ENCODE peak calls at places on chromosomes 11 and 22, in six cellular contexts. I is mammary epithelial cell, E is fibroblast of lung, S is neural progenitor cell, X is GM12878, Q is mesenchymal stem cell. B is an unnamed sample. For H3K9me3, the result is how much of the 10 kb centered on the place peaks cover.

GRCh38 chr11:69008774-69009440 is 4.1 kb downstream of the MRGPRF start:
- DNase-seq in I (peak), X (no peak), Q (peak), S (no peak), E (peak), B (peak)

GRCh38 chr11:114395776-114396175 is 4.5 kb downstream of the C11orf71 start:
- DNase-seq in Q (no peak), S (peak), X (no peak), I (peak), E (no peak), B (no peak)

GRCh38 chr11:122137081-122137793 is 21.2 kb upstream of the BLID start:
- DNase-seq in X (no peak), I (peak), E (peak), Q (peak), S (no peak), B (no peak)

GRCh38 chr11:86138958-86139357 is 70.1 kb upstream of the PICALM start:
- DNase-seq in X (peak), E (no peak), S (no peak), Q (peak), I (peak), B (no peak)

GRCh38 chr11:46845440-46845739 is 690 bp downstream of the CKAP5 start:
- DNase-seq in S (no peak), Q (no peak), X (no peak), E (no peak), I (no peak), B (no peak)

GRCh38 chr11:114250993-114251796 is 45.0 kb upstream of the NNMT start:
- DNase-seq in I (no peak), E (no peak), Q (no peak), X (no peak), S (no peak), B (no peak)

GRCh38 chr11:34810107-34810562 is 106.0 kb downstream of the APIP start:
- DNase-seq in I (no peak), Q (no peak), E (no peak), X (no peak), S (no peak), B (no peak)

GRCh38 chr11:6320411-6321207 is at the start of gene CAVIN3:
- DNase-seq in E (peak), Q (peak), S (peak), X (peak), I (peak), B (peak)

GRCh38 chr22:22702159-22702873 is 57.9 kb downstream of the GGTLC2 start:
- DNase-seq in X (no peak), I (no peak), S (peak), Q (no peak), E (no peak), B (no peak)

GRCh38 chr11:4211991-4212390 is 117.4 kb downstream of the RRM1 start:
- DNase-seq in Q (no peak), I (no peak), X (no peak), E (no peak), S (peak), B (no peak)

GRCh38 chr22:24985824-24986214 is 33.3 kb downstream of the KIAA1671 start:
- DNase-seq in S (no peak), Q (peak), X (no peak), E (peak), I (peak), B (no peak)

GRCh38 chr11:5226732-5227327 is at the start of gene HBB:
- DNase-seq in X (no peak), E (no peak), S (no peak), Q (no peak), I (no peak), B (no peak)

GRCh38 chr11:119726585-119727522 is 2.1 kb downstream of the NECTIN1 start:
- DNase-seq in E (no peak), X (no peak), Q (no peak), I (no peak), S (peak), B (no peak)

GRCh38 chr11:66562907-66563583 is 5.4 kb downstream of the CTSF start:
- DNase-seq in Q (no peak), I (no peak), S (no peak), E (no peak), X (no peak), B (no peak)

GRCh38 chr11:2934057-2934550 is 4.9 kb upstream of the PHLDA2 start:
- DNase-seq in E (no peak), Q (no peak), S (no peak), X (no peak), I (no peak), B (no peak)

GRCh38 chr11:77418155-77418980 is 55.5 kb downstream of the PAK1 start:
- DNase-seq in S (no peak), X (no peak), E (no peak), I (no peak), Q (no peak), B (no peak)

GRCh38 chr22:31039393-31039792 is 41.7 kb upstream of the SMTN start:
- DNase-seq in X (no peak), S (no peak), I (no peak), E (peak), Q (peak), B (peak)

GRCh38 chr22:46531776-46532175 is 5.6 kb downstream of the CELSR1 start:
- DNase-seq in I (no peak), Q (no peak), X (no peak), S (no peak), E (no peak), B (no peak)

GRCh38 chr11:118979434-118979833 is 7.9 kb downstream of the FOXR1 start:
- DNase-seq in S (peak), I (no peak), E (no peak), Q (no peak), X (no peak), B (no peak)

DNA sequence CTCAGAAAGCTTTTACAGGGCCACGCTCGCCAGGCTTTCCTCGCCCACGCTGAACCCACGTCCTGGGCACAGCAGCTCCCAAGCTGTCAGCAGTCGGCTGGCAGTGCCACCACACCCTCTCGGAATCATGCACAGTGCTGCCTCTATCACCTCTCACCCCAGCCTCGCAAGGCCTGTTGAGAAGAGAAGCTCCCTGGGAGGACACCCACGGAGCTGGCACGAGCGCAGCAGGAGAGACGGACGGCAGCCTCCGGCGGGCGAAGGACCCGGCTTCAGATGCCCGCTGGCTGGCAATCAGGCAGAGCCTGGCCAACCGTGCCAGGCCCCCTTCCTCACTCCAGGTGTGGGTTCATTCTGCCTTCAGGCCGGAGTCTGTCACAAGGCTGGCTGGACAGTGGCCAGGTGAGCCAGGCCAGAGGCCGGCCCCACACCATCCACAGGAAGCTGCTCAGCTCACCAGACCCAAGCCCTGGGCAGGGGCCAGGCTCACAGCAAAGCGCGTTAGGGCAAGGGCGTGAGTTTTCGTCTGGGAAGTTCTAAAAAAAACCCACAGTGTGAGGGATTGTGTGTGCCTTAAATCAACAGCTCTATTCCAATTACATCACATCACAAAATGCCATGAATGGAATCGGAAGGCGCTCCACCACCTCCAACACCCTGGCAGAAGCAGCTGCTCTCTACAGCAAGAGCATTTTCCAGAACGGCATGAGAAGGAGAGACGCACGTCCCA is 33.2 kb downstream of the TOLLIP start:
- DNase-seq in Q (no peak), I (no peak), X (no peak), E (no peak), S (no peak), B (peak)
- H3K4me3 ChIP-seq in Q (no peak), I (no peak), X (no peak), E (no peak), S (no peak), B (no peak)

GRCh38 chr11:111714522-111714921 is 51.7 kb downstream of the PPP2R1B start:
- DNase-seq in I (no peak), S (no peak), Q (no peak), X (no peak), E (no peak), B (no peak)
- H3K9ac ChIP-seq in I (no peak), S (no peak), Q (no peak), X (no peak), E (no peak), B (no peak)

GRCh38 chr11:101188801-101189200 is 59.2 kb upstream of the PGR start:
- DNase-seq in S (no peak), I (no peak), E (no peak), Q (no peak), X (no peak), B (no peak)

GRCh38 chr11:101187748-101188147 is 58.1 kb upstream of the PGR start:
- DNase-seq in I (no peak), E (no peak), Q (no peak), X (no peak), S (no peak), B (no peak)

GRCh38 chr11:101188173-101188572 is 58.6 kb upstream of the PGR start:
- DNase-seq in E (no peak), I (no peak), S (no peak), Q (no peak), X (no peak), B (no peak)

GRCh38 chr11:101180481-101180880 is 50.9 kb upstream of the PGR start:
- DNase-seq in X (no peak), E (no peak), S (peak), I (no peak), Q (no peak), B (no peak)

GRCh38 chr11:101185985-101186384 is 56.4 kb upstream of the PGR start:
- DNase-seq in I (no peak), X (no peak), E (no peak), S (no peak), Q (no peak), B (no peak)
- H3K9me3 ChIP-seq in I (under half), X (under half), E (under half), S (under half), Q (under half), B (under half)

DNA sequence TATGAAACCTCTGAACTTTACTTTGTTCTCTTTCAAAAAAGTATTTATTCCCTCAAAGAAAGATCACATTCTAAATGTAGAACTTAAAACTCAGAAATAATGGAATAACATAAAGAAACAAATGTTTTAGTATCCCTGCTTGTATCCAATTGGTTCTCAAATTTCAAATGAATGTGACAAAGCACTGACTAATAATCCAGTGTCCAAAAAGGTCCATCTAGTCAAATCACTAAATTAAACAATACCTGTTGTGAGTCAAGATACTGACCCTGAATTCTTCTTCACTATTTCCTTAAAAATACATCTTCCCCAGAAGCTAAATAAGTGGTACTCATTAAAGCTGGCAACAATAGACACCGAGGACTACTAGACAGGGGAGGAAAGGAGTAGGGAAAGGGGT is 313.1 kb downstream of the SBF2 start:
- DNase-seq in I (no peak), E (no peak), S (no peak), Q (no peak), X (no peak), B (no peak)
- H3K4me3 ChIP-seq in I (no peak), E (no peak), S (no peak), Q (no peak), X (no peak), B (no peak)

DNA sequence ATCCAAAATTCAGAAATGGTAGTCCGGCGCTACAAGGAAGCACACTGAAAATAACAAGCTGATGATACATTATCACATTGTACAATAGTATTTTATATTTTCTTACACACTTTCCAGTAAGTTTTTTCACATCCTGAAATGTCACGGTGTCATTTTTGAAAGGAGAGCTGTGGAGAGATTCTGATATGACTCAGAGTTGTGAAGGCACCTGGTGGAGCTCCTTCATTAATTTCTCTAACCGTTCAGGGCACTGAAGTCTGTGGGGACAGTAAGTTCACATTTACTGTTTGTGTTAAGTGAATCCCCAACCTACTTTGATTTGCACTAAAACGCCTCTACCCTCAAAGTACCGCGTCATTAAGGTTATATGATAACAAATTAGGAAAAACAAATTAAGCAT is 13.3 kb downstream of the LDHAL6A start:
- DNase-seq in X (no peak), E (no peak), Q (no peak), I (no peak), S (no peak), B (no peak)
- H3K9ac ChIP-seq in X (no peak), E (no peak), Q (no peak), I (no peak), S (no peak), B (no peak)

DNA sequence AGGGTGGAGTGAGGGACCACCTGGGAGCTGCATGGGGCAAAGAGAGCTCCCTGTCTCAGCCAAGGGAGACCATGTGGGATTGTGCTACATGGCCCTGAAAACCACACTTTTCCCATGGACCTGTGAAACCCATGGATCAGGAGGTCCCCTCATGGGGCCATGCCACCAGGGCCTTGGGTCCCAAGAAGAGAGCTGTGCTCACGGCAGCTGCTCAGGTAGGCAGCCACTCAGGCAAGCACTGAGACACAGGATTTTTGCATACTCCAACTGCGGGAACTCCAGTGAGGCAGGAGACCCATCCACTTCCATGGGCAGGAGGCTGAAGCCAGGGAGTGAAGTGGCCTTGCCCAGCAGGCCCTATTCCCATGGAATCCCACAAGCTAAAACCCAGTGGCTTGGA is 190.0 kb downstream of the KCNA4 start:
- DNase-seq in E (no peak), S (no peak), Q (no peak), I (no peak), X (no peak), B (no peak)
- H3K9me3 ChIP-seq in E (under half), S (under half), Q (under half), I (under half), X (under half), B (under half)

DNA sequence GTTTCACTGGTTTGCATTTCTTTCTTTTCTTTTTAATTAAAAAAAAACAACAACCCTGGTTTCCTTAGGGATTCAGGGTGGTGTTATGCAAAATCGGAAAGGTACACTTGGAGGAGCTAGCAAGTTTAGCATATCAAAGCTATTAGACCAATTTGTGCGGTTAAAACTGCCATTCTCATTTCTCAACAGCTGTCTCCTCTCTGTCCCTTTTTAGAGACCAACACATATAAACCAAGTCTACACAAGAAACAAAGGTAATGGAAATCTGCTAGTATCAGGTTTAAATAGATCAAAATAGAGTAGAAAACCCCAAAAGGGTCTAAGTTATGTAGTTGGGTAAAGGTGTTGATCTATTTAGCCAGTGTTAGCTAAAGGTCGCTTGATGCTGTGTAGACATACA is 1.7 kb upstream of the SESN3 start:
- DNase-seq in E (peak), S (no peak), X (no peak), Q (no peak), I (no peak), B (no peak)
- H3K4me3 ChIP-seq in E (peak), S (peak), X (peak), Q (no peak), I (peak), B (peak)

GRCh38 chr11:36449566-36450390 is 60.3 kb downstream of the TRAF6 start:
- DNase-seq in Q (peak), E (peak), X (no peak), S (no peak), I (no peak), B (no peak)

GRCh38 chr11:36451681-36452080 is 58.4 kb downstream of the TRAF6 start:
- DNase-seq in S (no peak), E (no peak), I (no peak), X (no peak), Q (no peak), B (no peak)

GRCh38 chr11:36452231-36452630 is 57.8 kb downstream of the TRAF6 start:
- DNase-seq in E (peak), S (no peak), X (no peak), I (peak), Q (peak), B (no peak)

GRCh38 chr11:36451045-36451444 is 59.0 kb downstream of the TRAF6 start:
- DNase-seq in E (no peak), S (no peak), I (no peak), Q (no peak), X (no peak), B (no peak)

DNA sequence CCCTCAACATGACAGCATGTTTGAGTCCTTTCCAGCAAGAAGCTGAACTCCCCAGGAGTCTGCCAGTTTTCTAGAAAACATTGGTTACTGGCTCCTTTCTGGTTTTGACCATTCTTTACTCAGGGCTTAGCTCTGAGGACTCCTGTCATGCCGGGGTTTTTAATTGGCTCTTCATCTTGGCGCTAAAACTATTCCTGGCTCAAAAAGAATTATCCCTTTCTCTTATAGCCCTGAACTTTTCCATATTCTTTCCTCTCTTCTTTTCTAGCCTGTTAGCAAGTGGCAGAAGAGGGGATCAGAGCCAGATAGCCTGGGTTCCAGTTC is 59.7 kb downstream of the TRAF6 start:
- DNase-seq in Q (peak), I (no peak), X (no peak), S (no peak), E (no peak), B (no peak)
- H3K9ac ChIP-seq in Q (peak), I (no peak), X (no peak), S (no peak), E (no peak), B (no peak)

DNA sequence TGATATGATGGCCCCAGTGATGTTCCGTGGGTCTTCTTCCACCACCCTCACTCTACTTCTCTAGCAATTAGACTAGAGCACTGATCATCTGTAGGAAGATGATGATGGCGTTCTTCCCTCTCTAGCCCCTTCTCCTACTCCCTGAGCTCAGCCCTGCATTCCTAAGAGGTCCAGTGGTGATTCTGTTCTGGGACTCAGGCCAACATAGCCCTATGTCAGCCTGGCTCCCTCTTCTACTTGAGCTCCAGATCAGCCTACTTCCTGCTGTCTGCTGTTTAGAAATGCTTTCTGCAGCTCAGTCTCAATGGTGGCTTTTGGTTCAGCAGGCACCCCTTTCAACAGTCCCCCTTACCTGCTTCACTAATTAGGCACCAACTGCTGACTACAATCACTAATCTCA is 86.1 kb upstream of the ZBED5 start:
- DNase-seq in E (peak), Q (no peak), I (no peak), X (no peak), S (no peak), B (no peak)
- H3K9me3 ChIP-seq in E (under half), Q (under half), I (under half), X (under half), S (under half), B (under half)